ENCODE peak calls at places on chromosome 15, in five cellular contexts. One of them, this sample, is unnamed.
A peak's percentile ranks its signal among the peaks of the same experiment; 100 is the strongest.

GRCh38 chr15:60912984-60913697 is 316.0 kb downstream of the RORA start:
- DNase-seq in HCT116: no peak
- DNase-seq in body of pancreas: peak; percentile 65
- DNase-seq in AG09309: no peak
- DNase-seq in colonic mucosa: no peak
- DNase-seq in this sample: no peak

GRCh38 chr15:92109485-92109884 is 256.0 kb downstream of the SLCO3A1 start:
- DNase-seq in body of pancreas: no peak
- DNase-seq in colonic mucosa: no peak
- DNase-seq in AG09309: no peak
- DNase-seq in HCT116: no peak
- DNase-seq in this sample: no peak

GRCh38 chr15:42427429-42428223 is 63.3 kb downstream of the ZNF106 start:
- DNase-seq in body of pancreas: no peak
- DNase-seq in AG09309: peak; percentile 89
- DNase-seq in HCT116: no peak
- DNase-seq in colonic mucosa: no peak
- DNase-seq in this sample: peak; percentile 52

GRCh38 chr15:31489281-31489680 is 162.6 kb downstream of the KLF13 start:
- DNase-seq in body of pancreas: no peak
- DNase-seq in colonic mucosa: no peak
- DNase-seq in HCT116: no peak
- DNase-seq in AG09309: no peak
- DNase-seq in this sample: no peak

GRCh38 chr15:59549826-59550225 is 61.8 kb upstream of the GCNT3 start:
- DNase-seq in body of pancreas: no peak
- DNase-seq in colonic mucosa: no peak
- DNase-seq in HCT116: no peak
- DNase-seq in AG09309: no peak
- DNase-seq in this sample: no peak

GRCh38 chr15:27798807-27799206 is 300.3 kb downstream of the OCA2 start:
- DNase-seq in HCT116: no peak
- DNase-seq in AG09309: no peak
- DNase-seq in colonic mucosa: no peak
- DNase-seq in body of pancreas: no peak
- DNase-seq in this sample: no peak

GRCh38 chr15:62618432-62618831 is 424.1 kb upstream of the TPM1 start:
- DNase-seq in body of pancreas: no peak
- DNase-seq in HCT116: no peak
- DNase-seq in AG09309: peak; percentile 69
- DNase-seq in colonic mucosa: no peak
- DNase-seq in this sample: peak; percentile 45

GRCh38 chr15:47184405-47185221 is 532.7 kb upstream of the SEMA6D start:
- DNase-seq in body of pancreas: no peak
- DNase-seq in AG09309: no peak
- DNase-seq in HCT116: no peak
- DNase-seq in colonic mucosa: no peak
- DNase-seq in this sample: no peak

GRCh38 chr15:75234191-75234810 is 23.8 kb upstream of the GOLGA6C start:
- DNase-seq in body of pancreas: no peak
- DNase-seq in colonic mucosa: no peak
- DNase-seq in AG09309: no peak
- DNase-seq in HCT116: no peak
- DNase-seq in this sample: no peak

GRCh38 chr15:60651734-60652141 is 172.8 kb upstream of the ICE2 start:
- DNase-seq in HCT116: no peak
- DNase-seq in colonic mucosa: no peak
- DNase-seq in body of pancreas: no peak
- DNase-seq in AG09309: no peak
- DNase-seq in this sample: no peak

GRCh38 chr15:64865998-64866520 is 24.3 kb downstream of the PLEKHO2 start:
- DNase-seq in HCT116: no peak
- DNase-seq in body of pancreas: no peak
- DNase-seq in AG09309: no peak
- DNase-seq in colonic mucosa: no peak
- DNase-seq in this sample: peak; percentile 59

GRCh38 chr15:68512578-68512977 is 66.2 kb upstream of the CORO2B start:
- DNase-seq in colonic mucosa: no peak
- DNase-seq in body of pancreas: no peak
- DNase-seq in AG09309: no peak
- DNase-seq in HCT116: no peak
- DNase-seq in this sample: no peak

GRCh38 chr15:68518785-68519430 is 59.9 kb upstream of the CORO2B start:
- DNase-seq in HCT116: no peak
- DNase-seq in body of pancreas: no peak
- DNase-seq in AG09309: no peak
- DNase-seq in colonic mucosa: no peak
- DNase-seq in this sample: no peak

GRCh38 chr15:68518046-68518445 is 60.7 kb upstream of the CORO2B start:
- DNase-seq in body of pancreas: no peak
- DNase-seq in AG09309: no peak
- DNase-seq in colonic mucosa: no peak
- DNase-seq in HCT116: no peak
- DNase-seq in this sample: no peak

GRCh38 chr15:68515371-68516095 is 63.3 kb upstream of the CORO2B start:
- DNase-seq in body of pancreas: no peak
- DNase-seq in HCT116: no peak
- DNase-seq in AG09309: no peak
- DNase-seq in colonic mucosa: no peak
- DNase-seq in this sample: no peak

GRCh38 chr15:68517285-68517711 is 61.5 kb upstream of the CORO2B start:
- DNase-seq in body of pancreas: no peak
- DNase-seq in colonic mucosa: no peak
- DNase-seq in AG09309: peak; percentile 67
- DNase-seq in HCT116: no peak
- DNase-seq in this sample: no peak
- TF ChIP-seq CTCF in body of pancreas: no peak
- TF ChIP-seq CTCF in colonic mucosa: no peak
- TF ChIP-seq CTCF in AG09309: peak; percentile 70
- TF ChIP-seq CTCF in HCT116: no peak
- TF ChIP-seq CTCF in this sample: peak; percentile 22

DNA sequence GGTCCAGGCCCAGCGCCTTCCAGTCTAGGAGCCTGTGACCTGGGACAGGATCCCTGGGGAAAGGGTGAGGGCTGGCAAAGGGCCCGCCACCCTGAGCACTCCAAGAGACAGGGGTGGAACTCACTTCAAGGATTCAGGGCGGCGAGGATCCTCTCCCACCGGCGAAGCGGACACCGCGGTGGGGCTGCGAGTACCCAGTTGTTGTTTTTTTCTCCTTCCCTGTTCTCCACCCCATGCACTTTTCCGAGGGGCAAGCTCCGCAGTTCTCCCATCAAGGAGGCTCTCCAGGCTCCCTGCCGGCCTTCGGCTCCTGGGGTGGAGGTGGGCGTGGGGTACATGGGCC is 387 bp upstream of the PAQR5 start:
- DNase-seq in body of pancreas: no peak
- DNase-seq in HCT116: no peak
- DNase-seq in colonic mucosa: peak; percentile 23
- DNase-seq in AG09309: no peak
- DNase-seq in this sample: no peak
- H3K4me3 ChIP-seq in body of pancreas: no peak overlapping the region
- H3K4me3 ChIP-seq in HCT116: peak overlapping the region; percentile 72
- H3K4me3 ChIP-seq in colonic mucosa: peak overlapping the region; percentile 72
- H3K4me3 ChIP-seq in AG09309: peak overlapping the region; percentile 43
- H3K4me3 ChIP-seq in this sample: peak overlapping the region; percentile 53

GRCh38 chr15:40743466-40743865 is 11.6 kb downstream of the RMDN3 start:
- DNase-seq in colonic mucosa: no peak
- DNase-seq in HCT116: no peak
- DNase-seq in body of pancreas: no peak
- DNase-seq in AG09309: no peak
- DNase-seq in this sample: no peak

GRCh38 chr15:40747685-40748631 is 7.1 kb downstream of the RMDN3 start:
- DNase-seq in colonic mucosa: no peak
- DNase-seq in HCT116: no peak
- DNase-seq in body of pancreas: no peak
- DNase-seq in AG09309: no peak
- DNase-seq in this sample: no peak

GRCh38 chr15:40744810-40745152 is 10.3 kb downstream of the RMDN3 start:
- DNase-seq in body of pancreas: no peak
- DNase-seq in colonic mucosa: no peak
- DNase-seq in AG09309: no peak
- DNase-seq in HCT116: no peak
- DNase-seq in this sample: no peak

GRCh38 chr15:40746916-40747418 is 8.1 kb downstream of the RMDN3 start:
- DNase-seq in colonic mucosa: no peak
- DNase-seq in body of pancreas: no peak
- DNase-seq in HCT116: no peak
- DNase-seq in AG09309: peak; percentile 31
- DNase-seq in this sample: no peak

DNA sequence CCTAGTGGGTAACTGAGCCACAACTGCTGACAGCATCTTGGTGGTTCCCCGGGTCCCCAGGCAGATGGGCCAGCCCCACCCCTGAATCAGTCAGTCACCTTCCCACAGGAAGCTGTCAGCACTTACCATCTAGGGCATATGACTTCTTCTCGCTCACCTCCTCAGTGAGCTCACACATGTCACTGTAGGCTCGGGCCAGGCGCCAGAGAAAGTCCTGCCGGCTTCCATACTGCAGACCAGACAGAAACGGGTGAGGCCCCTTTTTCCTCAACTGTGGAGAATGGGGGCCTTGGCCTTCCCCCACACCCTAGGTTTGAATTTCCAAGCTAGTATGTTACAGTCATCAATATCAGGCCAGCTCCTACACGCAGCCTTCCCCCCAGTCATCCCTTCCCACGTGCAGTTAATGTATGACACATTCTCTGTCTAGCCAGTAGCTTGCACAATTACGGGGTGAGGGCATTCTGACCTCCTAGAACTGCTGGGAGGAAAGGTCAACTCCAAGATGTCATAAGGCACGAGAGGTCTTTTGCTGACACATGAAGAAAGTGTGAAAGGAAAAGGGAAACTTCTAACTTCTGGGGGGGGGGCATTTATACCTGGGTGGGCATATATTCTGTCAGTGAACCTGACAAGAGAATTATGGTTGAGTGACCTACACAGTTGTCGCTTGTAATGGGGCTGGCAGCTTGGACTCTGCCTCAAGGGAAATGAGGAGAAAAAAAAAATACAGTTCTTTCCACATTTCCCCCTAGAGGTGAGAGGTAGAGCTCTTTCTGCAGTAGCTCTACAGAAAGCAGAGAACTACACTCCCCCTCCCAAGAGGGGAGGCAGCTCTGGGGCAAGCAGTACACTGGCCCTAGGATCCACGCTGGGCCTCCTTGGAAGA is 10.9 kb downstream of the RMDN3 start:
- DNase-seq in AG09309: no peak
- DNase-seq in HCT116: no peak
- DNase-seq in body of pancreas: no peak
- DNase-seq in colonic mucosa: peak; percentile 22
- DNase-seq in this sample: peak; percentile 44
- TF ChIP-seq CTCF in AG09309: peak; percentile 24
- TF ChIP-seq CTCF in HCT116: peak; percentile 3
- TF ChIP-seq CTCF in body of pancreas: no peak
- TF ChIP-seq CTCF in colonic mucosa: no peak
- TF ChIP-seq CTCF in this sample: no peak

GRCh38 chr15:72781621-72782020 is 1.9 kb downstream of the ADPGK start:
- DNase-seq in AG09309: no peak
- DNase-seq in body of pancreas: no peak
- DNase-seq in HCT116: no peak
- DNase-seq in colonic mucosa: no peak
- DNase-seq in this sample: no peak
- H3K4me3 ChIP-seq in AG09309: no peak overlapping the region
- H3K4me3 ChIP-seq in body of pancreas: no peak overlapping the region
- H3K4me3 ChIP-seq in HCT116: peak overlapping the region; percentile 72
- H3K4me3 ChIP-seq in colonic mucosa: no peak overlapping the region
- H3K4me3 ChIP-seq in this sample: peak overlapping the region; percentile 94

GRCh38 chr15:40338041-40338657 is 2.6 kb downstream of the CCDC9B start:
- DNase-seq in body of pancreas: peak; percentile 82
- DNase-seq in AG09309: no peak
- DNase-seq in HCT116: peak; percentile 35
- DNase-seq in colonic mucosa: peak; percentile 72
- DNase-seq in this sample: no peak
- TF ChIP-seq CTCF in body of pancreas: peak; percentile 76
- TF ChIP-seq CTCF in AG09309: peak; percentile 62
- TF ChIP-seq CTCF in HCT116: peak; percentile 86
- TF ChIP-seq CTCF in colonic mucosa: peak; percentile 71
- TF ChIP-seq CTCF in this sample: peak; percentile 79

GRCh38 chr15:99718421-99718820 is 14.8 kb downstream of the LYSMD4 start:
- DNase-seq in body of pancreas: no peak
- DNase-seq in AG09309: no peak
- DNase-seq in colonic mucosa: no peak
- DNase-seq in HCT116: no peak
- DNase-seq in this sample: no peak
- H3K4me3 ChIP-seq in body of pancreas: no peak overlapping the region
- H3K4me3 ChIP-seq in AG09309: no peak overlapping the region
- H3K4me3 ChIP-seq in colonic mucosa: no peak overlapping the region
- H3K4me3 ChIP-seq in HCT116: no peak overlapping the region
- H3K4me3 ChIP-seq in this sample: no peak overlapping the region

DNA sequence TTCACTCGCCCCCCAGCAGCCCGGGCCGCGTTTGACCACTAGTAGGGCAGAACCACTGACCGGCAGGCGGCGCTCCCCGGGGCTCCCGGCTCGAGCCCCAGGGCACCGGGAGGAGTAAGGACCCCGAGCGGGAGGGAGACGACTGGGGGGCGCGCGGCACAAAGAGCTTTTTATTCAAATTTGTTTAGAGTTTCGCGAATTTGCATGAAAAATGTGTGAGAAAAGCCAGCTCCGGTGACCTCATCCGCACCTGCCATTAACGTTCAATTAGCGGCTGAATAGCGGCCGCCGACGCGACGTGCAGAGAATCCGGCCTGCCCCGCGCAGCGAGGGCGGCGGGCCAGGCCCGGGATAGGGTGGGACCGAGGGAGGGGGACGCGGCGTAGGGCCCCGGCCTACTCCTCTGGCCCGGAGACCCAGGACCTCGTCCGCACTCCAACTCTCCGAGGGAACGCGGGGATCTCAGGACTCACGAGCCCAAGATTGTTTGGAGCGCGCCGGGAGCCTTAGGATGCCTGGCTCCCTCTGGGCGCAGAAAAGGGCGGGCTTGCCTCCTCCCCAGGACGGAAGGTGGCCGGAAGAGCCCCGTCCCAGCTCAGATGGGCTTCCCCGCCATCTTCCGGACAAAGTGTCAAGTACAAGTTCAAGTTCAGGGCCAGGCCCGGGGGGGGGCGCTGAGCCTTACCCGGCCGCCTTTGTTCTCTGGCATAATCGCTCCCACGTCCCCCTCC is 64.9 kb upstream of the POLG start:
- DNase-seq in colonic mucosa: peak; percentile 27
- DNase-seq in HCT116: no peak
- DNase-seq in body of pancreas: no peak
- DNase-seq in AG09309: no peak
- DNase-seq in this sample: no peak
- TF ChIP-seq CTCF in colonic mucosa: peak; percentile 28
- TF ChIP-seq CTCF in HCT116: peak; percentile 54
- TF ChIP-seq CTCF in body of pancreas: peak; percentile 31
- TF ChIP-seq CTCF in AG09309: peak; percentile 46
- TF ChIP-seq CTCF in this sample: peak; percentile 66

DNA sequence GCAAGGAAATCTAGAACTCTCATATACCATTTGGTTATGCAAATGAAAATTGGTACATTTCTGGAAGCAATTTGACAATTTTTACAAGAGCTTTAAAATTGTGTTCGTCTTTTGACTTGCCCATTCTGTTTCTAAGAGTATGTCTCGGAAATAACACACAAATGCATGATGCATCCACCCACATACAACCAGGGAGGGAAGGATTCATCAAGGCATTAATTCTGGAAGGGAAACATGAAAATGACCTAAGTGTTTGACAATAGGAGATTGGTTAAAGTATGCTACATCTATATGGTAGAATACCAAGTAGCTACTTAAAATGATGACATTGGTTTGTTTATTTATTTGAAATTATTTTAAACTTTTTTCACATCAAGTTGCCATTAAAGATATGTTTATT is 58.6 kb downstream of the PIAS1 start:
- DNase-seq in colonic mucosa: no peak
- DNase-seq in HCT116: no peak
- DNase-seq in AG09309: peak; percentile 1
- DNase-seq in body of pancreas: no peak
- DNase-seq in this sample: no peak
- H3K4me3 ChIP-seq in colonic mucosa: no peak overlapping the region
- H3K4me3 ChIP-seq in HCT116: no peak overlapping the region
- H3K4me3 ChIP-seq in AG09309: no peak overlapping the region
- H3K4me3 ChIP-seq in body of pancreas: no peak overlapping the region
- H3K4me3 ChIP-seq in this sample: no peak overlapping the region

This sample was measured in HFF-Myc.